ENCODE peak calls at places on chromosome 7, in nine cellular contexts. F is HCEC 1CT; R is A549; G is colonic mucosa; T is iPS DF 19.7; W is mammary epithelial cell; M is pulmonary artery endothelial cell; P is activated CD4-positive, alpha-beta T cell treated with anti-CD3 and anti-CD28 coated beads, Interleukin-2, amount 50 U/mL, for 1 hour; C is stimulated activated CD4-positive, alpha-beta T cell treated with anti-CD3 and anti-CD28 coated beads, Interleukin-1b, Interleukin-23, amount 100 ng/mL, for 24 hours. B is an unnamed sample.

GRCh38 chr7:45703373-45703821 is 129.2 kb downstream of the ADCY1 start:
- DNase-seq in F (no peak), R (no peak), G (peak), T (no peak), W (no peak), M (no peak), P (no peak), C (no peak), B (no peak)

GRCh38 chr7:3482147-3482921 is 181.3 kb downstream of the SDK1 start:
- DNase-seq in F (peak), R (peak), G (no peak), T (peak), W (peak), M (peak), P (no peak), C (no peak), B (peak)

GRCh38 chr7:5692112-5692844 is 89.2 kb downstream of the RNF216 start:
- DNase-seq in F (peak), R (peak), G (peak), T (no peak), W (peak), M (peak), P (no peak), C (no peak), B (peak)

GRCh38 chr7:32588657-32589056 is 93.4 kb downstream of the AVL9 start:
- DNase-seq in F (peak), R (peak), G (no peak), T (no peak), W (peak), M (peak), P (no peak), C (no peak), B (peak)

GRCh38 chr7:44062903-44063295 is 2.5 kb downstream of the PGAM2 start:
- DNase-seq in F (no peak), R (no peak), G (no peak), T (no peak), W (no peak), M (no peak), P (no peak), C (no peak), B (no peak)

GRCh38 chr7:99829520-99830160 is 1.8 kb downstream of the CYP3A43 start:
- DNase-seq in F (no peak), R (no peak), G (no peak), T (no peak), W (peak), M (no peak), P (no peak), C (no peak), B (no peak)

GRCh38 chr7:104793066-104793465 is 220.9 kb upstream of the KMT2E start:
- DNase-seq in F (no peak), R (no peak), G (no peak), T (no peak), W (peak), M (no peak), P (no peak), C (no peak), B (no peak)

GRCh38 chr7:1566687-1567081 is 3.1 kb downstream of the PSMG3 start:
- DNase-seq in F (no peak), R (no peak), G (peak), T (no peak), W (no peak), M (no peak), P (no peak), C (no peak), B (no peak)

GRCh38 chr7:120538335-120538734 is 265.4 kb downstream of the KCND2 start:
- DNase-seq in F (no peak), R (no peak), G (no peak), T (no peak), W (no peak), M (no peak), P (no peak), C (no peak), B (no peak)

GRCh38 chr7:134452419-134452827 is 6.5 kb downstream of the AKR1B1 start:
- DNase-seq in F (no peak), R (no peak), G (no peak), T (no peak), W (no peak), M (no peak), P (no peak), C (no peak), B (peak)

GRCh38 chr7:114889646-114890285 is 32.1 kb upstream of the MDFIC start:
- DNase-seq in F (peak), R (peak), G (no peak), T (peak), W (peak), M (peak), P (no peak), C (no peak), B (peak)

GRCh38 chr7:124577256-124577655 is 188.3 kb downstream of the GPR37 start:
- DNase-seq in F (no peak), R (no peak), G (no peak), T (no peak), W (no peak), M (no peak), P (no peak), C (no peak), B (no peak)

B was measured in foreskin melanocyte.